ENCODE peak calls at places on chromosome 5, in eight cellular contexts. One of them, this sample, is unnamed. For H3K4me1, the result is how much of the 10 kb centered on the place peaks cover.

GRCh38 chr5:55657443-55657842 is 54.7 kb downstream of the SLC38A9 start:
- DNase-seq in stomach: no peak
- DNase-seq in foreskin keratinocyte: no peak
- DNase-seq in body of pancreas: no peak
- DNase-seq in upper lobe of left lung: no peak
- DNase-seq in cardiac muscle cell: no peak
- DNase-seq in heart left ventricle: no peak
- DNase-seq in heart right ventricle: no peak
- DNase-seq in this sample: no peak

GRCh38 chr5:14144586-14145355 is 1.6 kb downstream of the TRIO start:
- DNase-seq in stomach: peak
- DNase-seq in foreskin keratinocyte: peak
- DNase-seq in body of pancreas: peak
- DNase-seq in upper lobe of left lung: peak
- DNase-seq in cardiac muscle cell: peak
- DNase-seq in heart left ventricle: peak
- DNase-seq in heart right ventricle: peak
- DNase-seq in this sample: no peak

GRCh38 chr5:134477462-134478245 is 47.8 kb upstream of the JADE2 start:
- DNase-seq in stomach: no peak
- DNase-seq in foreskin keratinocyte: no peak
- DNase-seq in body of pancreas: no peak
- DNase-seq in upper lobe of left lung: no peak
- DNase-seq in cardiac muscle cell: no peak
- DNase-seq in heart left ventricle: no peak
- DNase-seq in heart right ventricle: no peak
- DNase-seq in this sample: no peak

GRCh38 chr5:169534311-169534880 is 49.2 kb upstream of the SPDL1 start:
- DNase-seq in stomach: no peak
- DNase-seq in foreskin keratinocyte: no peak
- DNase-seq in body of pancreas: no peak
- DNase-seq in upper lobe of left lung: no peak
- DNase-seq in cardiac muscle cell: no peak
- DNase-seq in heart left ventricle: no peak
- DNase-seq in heart right ventricle: no peak
- DNase-seq in this sample: no peak

GRCh38 chr5:166340039-166340438 is 1951.4 kb upstream of the WWC1 start:
- DNase-seq in stomach: no peak
- DNase-seq in foreskin keratinocyte: peak
- DNase-seq in body of pancreas: no peak
- DNase-seq in upper lobe of left lung: no peak
- DNase-seq in cardiac muscle cell: no peak
- DNase-seq in heart left ventricle: no peak
- DNase-seq in heart right ventricle: no peak
- DNase-seq in this sample: no peak

GRCh38 chr5:59035681-59036080 is 452.8 kb downstream of the RAB3C start:
- DNase-seq in stomach: no peak
- DNase-seq in foreskin keratinocyte: no peak
- DNase-seq in body of pancreas: no peak
- DNase-seq in upper lobe of left lung: no peak
- DNase-seq in cardiac muscle cell: no peak
- DNase-seq in heart left ventricle: no peak
- DNase-seq in heart right ventricle: no peak
- DNase-seq in this sample: no peak

GRCh38 chr5:11384441-11385250 is 519.6 kb downstream of the CTNND2 start:
- DNase-seq in stomach: peak
- DNase-seq in foreskin keratinocyte: peak
- DNase-seq in body of pancreas: peak
- DNase-seq in upper lobe of left lung: no peak
- DNase-seq in cardiac muscle cell: peak
- DNase-seq in heart left ventricle: no peak
- DNase-seq in heart right ventricle: no peak
- DNase-seq in this sample: no peak

GRCh38 chr5:160119142-160119904 is at the start of gene PWWP2A:
- DNase-seq in stomach: peak
- DNase-seq in foreskin keratinocyte: peak
- DNase-seq in body of pancreas: peak
- DNase-seq in upper lobe of left lung: peak
- DNase-seq in cardiac muscle cell: peak
- DNase-seq in heart left ventricle: peak
- DNase-seq in heart right ventricle: peak
- DNase-seq in this sample: peak

GRCh38 chr5:78508231-78508765 is 140.3 kb downstream of the LHFPL2 start:
- DNase-seq in stomach: no peak
- DNase-seq in foreskin keratinocyte: no peak
- DNase-seq in body of pancreas: no peak
- DNase-seq in upper lobe of left lung: no peak
- DNase-seq in cardiac muscle cell: peak
- DNase-seq in heart left ventricle: no peak
- DNase-seq in heart right ventricle: no peak
- DNase-seq in this sample: no peak

GRCh38 chr5:82018462-82018861 is 46.6 kb downstream of the ATG10 start:
- DNase-seq in stomach: no peak
- DNase-seq in foreskin keratinocyte: no peak
- DNase-seq in body of pancreas: no peak
- DNase-seq in upper lobe of left lung: no peak
- DNase-seq in cardiac muscle cell: peak
- DNase-seq in heart left ventricle: peak
- DNase-seq in heart right ventricle: no peak
- DNase-seq in this sample: no peak

GRCh38 chr5:95959964-95960801 is 1.5 kb downstream of the ELL2 start:
- DNase-seq in stomach: no peak
- DNase-seq in foreskin keratinocyte: no peak
- DNase-seq in body of pancreas: peak
- DNase-seq in upper lobe of left lung: peak
- DNase-seq in cardiac muscle cell: no peak
- DNase-seq in heart left ventricle: peak
- DNase-seq in heart right ventricle: no peak
- DNase-seq in this sample: no peak

GRCh38 chr5:87074934-87075541 is 192.6 kb upstream of the RASA1 start:
- DNase-seq in stomach: no peak
- DNase-seq in foreskin keratinocyte: peak
- DNase-seq in body of pancreas: no peak
- DNase-seq in upper lobe of left lung: no peak
- DNase-seq in cardiac muscle cell: no peak
- DNase-seq in heart left ventricle: no peak
- DNase-seq in heart right ventricle: no peak
- DNase-seq in this sample: no peak

GRCh38 chr5:76270214-76270613 is 132.9 kb upstream of the IQGAP2 start:
- DNase-seq in stomach: no peak
- DNase-seq in foreskin keratinocyte: peak
- DNase-seq in body of pancreas: no peak
- DNase-seq in upper lobe of left lung: no peak
- DNase-seq in cardiac muscle cell: no peak
- DNase-seq in heart left ventricle: no peak
- DNase-seq in heart right ventricle: no peak
- DNase-seq in this sample: no peak

GRCh38 chr5:170623576-170624181 is 119.9 kb downstream of the KCNIP1 start:
- DNase-seq in stomach: peak
- DNase-seq in foreskin keratinocyte: peak
- DNase-seq in body of pancreas: peak
- DNase-seq in upper lobe of left lung: no peak
- DNase-seq in cardiac muscle cell: peak
- DNase-seq in heart left ventricle: peak
- DNase-seq in heart right ventricle: peak
- DNase-seq in this sample: no peak

GRCh38 chr5:13251623-13252367 is 692.7 kb downstream of the DNAH5 start:
- DNase-seq in stomach: peak
- DNase-seq in foreskin keratinocyte: no peak
- DNase-seq in body of pancreas: no peak
- DNase-seq in upper lobe of left lung: no peak
- DNase-seq in cardiac muscle cell: no peak
- DNase-seq in heart left ventricle: peak
- DNase-seq in heart right ventricle: peak
- DNase-seq in this sample: no peak

GRCh38 chr5:418681-419121 is 24.3 kb upstream of the EXOC3 start:
- DNase-seq in stomach: no peak
- DNase-seq in foreskin keratinocyte: no peak
- DNase-seq in body of pancreas: no peak
- DNase-seq in upper lobe of left lung: no peak
- DNase-seq in cardiac muscle cell: no peak
- DNase-seq in heart left ventricle: no peak
- DNase-seq in heart right ventricle: no peak
- DNase-seq in this sample: no peak

GRCh38 chr5:177362102-177362868 is 4.6 kb downstream of the RGS14 start:
- DNase-seq in stomach: peak
- DNase-seq in foreskin keratinocyte: no peak
- DNase-seq in body of pancreas: no peak
- DNase-seq in upper lobe of left lung: peak
- DNase-seq in cardiac muscle cell: no peak
- DNase-seq in heart left ventricle: no peak
- DNase-seq in heart right ventricle: no peak
- DNase-seq in this sample: no peak

GRCh38 chr5:172417130-172417802 is 37.1 kb downstream of the SH3PXD2B start:
- DNase-seq in stomach: no peak
- DNase-seq in foreskin keratinocyte: no peak
- DNase-seq in body of pancreas: no peak
- DNase-seq in upper lobe of left lung: no peak
- DNase-seq in cardiac muscle cell: no peak
- DNase-seq in heart left ventricle: no peak
- DNase-seq in heart right ventricle: no peak
- DNase-seq in this sample: no peak

GRCh38 chr5:121963409-121963808 is 1.6 kb downstream of the SRFBP1 start:
- DNase-seq in stomach: no peak
- DNase-seq in foreskin keratinocyte: no peak
- DNase-seq in body of pancreas: no peak
- DNase-seq in upper lobe of left lung: no peak
- DNase-seq in cardiac muscle cell: no peak
- DNase-seq in heart left ventricle: no peak
- DNase-seq in heart right ventricle: no peak
- DNase-seq in this sample: no peak
- H3K27ac ChIP-seq in stomach: no peak
- H3K27ac ChIP-seq in foreskin keratinocyte: peak
- H3K27ac ChIP-seq in body of pancreas: no peak
- H3K27ac ChIP-seq in upper lobe of left lung: no peak
- H3K27ac ChIP-seq in cardiac muscle cell: no peak
- H3K27ac ChIP-seq in heart left ventricle: no peak
- H3K27ac ChIP-seq in heart right ventricle: no peak
- H3K27ac ChIP-seq in this sample: no peak

DNA sequence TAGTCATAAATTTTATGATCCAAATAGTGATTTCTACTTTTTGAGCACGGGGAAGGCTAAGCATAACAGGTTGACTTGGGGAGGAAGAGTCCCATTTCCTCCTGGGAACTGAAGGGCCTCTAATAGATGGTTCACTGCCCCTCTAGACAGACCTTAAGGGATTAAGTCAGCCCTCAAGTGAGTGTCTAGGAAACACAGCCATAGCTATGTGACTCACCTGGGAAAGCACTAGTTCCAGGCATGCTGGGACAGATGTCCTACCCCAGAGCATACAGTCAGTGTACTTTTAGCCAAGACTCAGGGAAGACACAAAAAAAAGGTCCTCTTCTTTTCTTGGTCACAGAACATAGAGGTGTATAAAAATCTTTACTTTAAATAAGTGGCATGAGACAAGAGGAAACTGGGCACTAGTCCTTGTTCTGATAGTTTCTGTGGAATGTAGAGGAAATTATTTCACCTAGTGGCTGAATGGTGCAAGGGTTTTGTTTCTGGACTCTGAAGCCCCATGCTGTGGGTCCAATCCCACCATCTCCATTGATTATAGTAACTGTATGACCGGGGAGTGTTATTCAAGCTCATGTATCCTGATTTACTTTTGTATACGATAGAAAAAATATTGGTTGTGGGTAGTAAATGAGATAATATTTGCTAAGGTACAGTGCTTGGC is 86.0 kb downstream of the NREP start:
- DNase-seq in stomach: no peak
- DNase-seq in foreskin keratinocyte: peak
- DNase-seq in body of pancreas: no peak
- DNase-seq in upper lobe of left lung: no peak
- DNase-seq in cardiac muscle cell: no peak
- DNase-seq in heart left ventricle: no peak
- DNase-seq in heart right ventricle: no peak
- DNase-seq in this sample: no peak
- TF ChIP-seq CTCF in stomach: no peak
- TF ChIP-seq CTCF in foreskin keratinocyte: peak
- TF ChIP-seq CTCF in body of pancreas: no peak
- TF ChIP-seq CTCF in upper lobe of left lung: no peak
- TF ChIP-seq CTCF in cardiac muscle cell: no peak
- TF ChIP-seq CTCF in heart left ventricle: no peak
- TF ChIP-seq CTCF in heart right ventricle: no peak
- TF ChIP-seq CTCF in this sample: no peak

DNA sequence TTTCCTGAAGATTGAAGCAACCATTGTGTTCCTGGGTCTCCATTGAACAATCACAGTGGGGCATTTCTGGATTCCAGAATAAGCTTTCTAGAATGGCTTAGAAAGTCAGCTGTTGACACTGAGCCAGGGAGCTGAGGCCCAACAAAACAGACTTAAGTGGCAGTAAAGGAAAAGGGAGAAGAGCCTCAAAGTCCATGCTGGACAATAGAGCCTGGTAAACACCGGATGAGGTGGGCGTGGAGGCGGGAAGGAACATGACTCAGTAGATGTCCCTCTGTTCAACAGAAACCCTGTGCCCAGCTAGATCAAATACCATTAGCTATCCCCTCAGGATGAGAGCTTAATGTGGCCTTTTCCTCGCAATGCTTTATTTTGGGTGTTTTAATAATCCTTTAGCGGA is 14.7 kb downstream of the SPARC start:
- DNase-seq in stomach: no peak
- DNase-seq in foreskin keratinocyte: no peak
- DNase-seq in body of pancreas: peak
- DNase-seq in upper lobe of left lung: peak
- DNase-seq in cardiac muscle cell: no peak
- DNase-seq in heart left ventricle: no peak
- DNase-seq in heart right ventricle: peak
- DNase-seq in this sample: no peak
- H3K4me1 ChIP-seq in stomach: under half
- H3K4me1 ChIP-seq in foreskin keratinocyte: under half
- H3K4me1 ChIP-seq in body of pancreas: under half
- H3K4me1 ChIP-seq in upper lobe of left lung: half or more
- H3K4me1 ChIP-seq in cardiac muscle cell: under half
- H3K4me1 ChIP-seq in heart left ventricle: half or more
- H3K4me1 ChIP-seq in heart right ventricle: under half
- H3K4me1 ChIP-seq in this sample: half or more

GRCh38 chr5:126383246-126383645 is 40.0 kb upstream of the GRAMD2B start:
- DNase-seq in stomach: no peak
- DNase-seq in foreskin keratinocyte: no peak
- DNase-seq in body of pancreas: no peak
- DNase-seq in upper lobe of left lung: no peak
- DNase-seq in cardiac muscle cell: no peak
- DNase-seq in heart left ventricle: no peak
- DNase-seq in heart right ventricle: no peak
- DNase-seq in this sample: peak

GRCh38 chr5:126383755-126384154 is 39.5 kb upstream of the GRAMD2B start:
- DNase-seq in stomach: no peak
- DNase-seq in foreskin keratinocyte: no peak
- DNase-seq in body of pancreas: no peak
- DNase-seq in upper lobe of left lung: no peak
- DNase-seq in cardiac muscle cell: no peak
- DNase-seq in heart left ventricle: no peak
- DNase-seq in heart right ventricle: no peak
- DNase-seq in this sample: no peak

GRCh38 chr5:126385509-126385908 is 37.7 kb upstream of the GRAMD2B start:
- DNase-seq in stomach: no peak
- DNase-seq in foreskin keratinocyte: no peak
- DNase-seq in body of pancreas: no peak
- DNase-seq in upper lobe of left lung: no peak
- DNase-seq in cardiac muscle cell: no peak
- DNase-seq in heart left ventricle: no peak
- DNase-seq in heart right ventricle: no peak
- DNase-seq in this sample: no peak

GRCh38 chr5:126386146-126386545 is 37.1 kb upstream of the GRAMD2B start:
- DNase-seq in stomach: no peak
- DNase-seq in foreskin keratinocyte: no peak
- DNase-seq in body of pancreas: no peak
- DNase-seq in upper lobe of left lung: no peak
- DNase-seq in cardiac muscle cell: no peak
- DNase-seq in heart left ventricle: no peak
- DNase-seq in heart right ventricle: no peak
- DNase-seq in this sample: no peak

GRCh38 chr5:126384985-126385384 is 38.2 kb upstream of the GRAMD2B start:
- DNase-seq in stomach: no peak
- DNase-seq in foreskin keratinocyte: peak
- DNase-seq in body of pancreas: no peak
- DNase-seq in upper lobe of left lung: no peak
- DNase-seq in cardiac muscle cell: no peak
- DNase-seq in heart left ventricle: no peak
- DNase-seq in heart right ventricle: no peak
- DNase-seq in this sample: no peak
- H3K27ac ChIP-seq in stomach: peak
- H3K27ac ChIP-seq in foreskin keratinocyte: no peak
- H3K27ac ChIP-seq in body of pancreas: no peak
- H3K27ac ChIP-seq in upper lobe of left lung: no peak
- H3K27ac ChIP-seq in cardiac muscle cell: no peak
- H3K27ac ChIP-seq in heart left ventricle: peak
- H3K27ac ChIP-seq in heart right ventricle: peak
- H3K27ac ChIP-seq in this sample: peak

This sample was measured in thoracic aorta.